ENCODE peak calls at places on chromosomes 16 and 17, in six cellular contexts. A is DND-41; V is H1; O is cardiac muscle cell; G is naive thymus-derived CD4-positive, alpha-beta T cell; K is mammary epithelial cell. J is an unnamed sample. For H3K9me3, the result is how much of the 10 kb centered on the place peaks cover.

GRCh38 chr16:88531346-88531745 is 38.9 kb upstream of the ZC3H18 start:
- DNase-seq in G (no peak), O (no peak), V (no peak), A (no peak), K (no peak), J (no peak)

GRCh38 chr17:83067718-83068261 is 11.6 kb upstream of the METRNL start:
- DNase-seq in O (peak), G (no peak), K (no peak), V (no peak), A (no peak), J (peak)

GRCh38 chr17:32684087-32684828 is 192.7 kb downstream of the MYO1D start:
- DNase-seq in A (no peak), K (no peak), O (no peak), V (no peak), G (no peak), J (no peak)

GRCh38 chr17:11331790-11332526 is 90.9 kb downstream of the SHISA6 start:
- DNase-seq in V (no peak), K (no peak), G (no peak), A (no peak), O (no peak), J (no peak)

GRCh38 chr16:89696598-89697128 is 4.8 kb downstream of the SPATA2L start:
- DNase-seq in A (no peak), K (no peak), G (no peak), O (no peak), V (no peak), J (peak)

GRCh38 chr16:66084306-66084705 is 282.2 kb upstream of the CDH5 start:
- DNase-seq in V (no peak), K (no peak), A (no peak), O (no peak), G (no peak), J (no peak)

GRCh38 chr16:4376126-4376819 is 4.6 kb downstream of the VASN start:
- DNase-seq in O (no peak), K (no peak), A (no peak), V (no peak), G (no peak), J (peak)

GRCh38 chr16:84867696-84868095 is 47.9 kb downstream of the CRISPLD2 start:
- DNase-seq in K (no peak), G (no peak), A (no peak), V (no peak), O (no peak), J (no peak)

GRCh38 chr16:21637032-21637968 is 15.1 kb downstream of the IGSF6 start:
- DNase-seq in G (no peak), V (no peak), K (no peak), A (no peak), O (no peak), J (no peak)
- H3K9me3 ChIP-seq in G (under half), V (under half), K (under half), A (under half), O (under half), J (under half)

DNA sequence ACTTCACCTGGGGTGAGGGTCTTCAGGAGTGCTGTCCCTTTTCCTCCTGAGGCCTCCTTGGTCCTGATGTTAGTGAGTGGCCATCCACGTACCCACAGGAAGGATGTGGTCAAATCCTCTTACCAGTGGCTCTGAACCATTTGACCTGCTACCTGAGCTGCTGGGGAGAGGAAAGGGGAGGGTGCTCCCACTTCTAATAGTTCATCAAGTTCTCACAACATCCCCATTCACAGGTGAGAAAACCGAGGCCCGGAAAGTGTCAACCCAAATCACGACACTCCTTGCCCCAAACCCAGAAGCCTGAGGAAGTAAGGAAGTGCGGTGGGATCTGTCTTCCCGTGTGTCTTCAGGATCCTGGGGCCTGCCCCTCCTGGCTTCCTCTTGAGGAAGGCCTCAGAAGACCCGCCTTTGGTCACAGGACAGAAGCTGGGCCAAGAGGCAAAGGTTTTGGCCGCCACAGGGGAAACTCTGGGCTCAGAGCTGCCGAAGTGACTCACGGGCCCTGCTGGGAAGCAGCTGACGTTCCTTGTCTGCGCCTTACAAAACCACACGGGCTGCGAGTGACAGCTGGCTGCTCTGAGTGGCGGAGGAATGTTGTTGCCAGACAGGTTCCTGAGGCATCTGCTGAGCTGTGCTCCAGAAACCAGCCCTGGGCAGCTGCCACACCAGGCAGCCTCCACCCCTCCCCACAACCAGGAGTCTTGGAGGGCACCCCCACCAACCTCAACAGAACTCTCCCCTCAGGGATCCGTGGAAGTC is 13.9 kb upstream of the KIFC3 start:
- DNase-seq in A (peak), G (no peak), O (peak), V (no peak), K (peak), J (peak)
- H3K27ac ChIP-seq in A (no peak), G (no peak), O (peak), V (no peak), K (peak), J (peak)

GRCh38 chr17:61317779-61318178 is 81.9 kb upstream of the TBX2 start:
- DNase-seq in V (no peak), K (no peak), O (no peak), A (no peak), G (no peak), J (no peak)

GRCh38 chr17:61313515-61314326 is 85.9 kb upstream of the TBX2 start:
- DNase-seq in V (no peak), G (no peak), A (no peak), O (no peak), K (no peak), J (peak)

GRCh38 chr17:61312406-61313295 is 87.0 kb upstream of the TBX2 start:
- DNase-seq in G (no peak), O (peak), K (no peak), V (no peak), A (no peak), J (no peak)

GRCh38 chr17:61316633-61317032 is 83.0 kb upstream of the TBX2 start:
- DNase-seq in O (no peak), K (no peak), A (no peak), G (no peak), V (no peak), J (no peak)

DNA sequence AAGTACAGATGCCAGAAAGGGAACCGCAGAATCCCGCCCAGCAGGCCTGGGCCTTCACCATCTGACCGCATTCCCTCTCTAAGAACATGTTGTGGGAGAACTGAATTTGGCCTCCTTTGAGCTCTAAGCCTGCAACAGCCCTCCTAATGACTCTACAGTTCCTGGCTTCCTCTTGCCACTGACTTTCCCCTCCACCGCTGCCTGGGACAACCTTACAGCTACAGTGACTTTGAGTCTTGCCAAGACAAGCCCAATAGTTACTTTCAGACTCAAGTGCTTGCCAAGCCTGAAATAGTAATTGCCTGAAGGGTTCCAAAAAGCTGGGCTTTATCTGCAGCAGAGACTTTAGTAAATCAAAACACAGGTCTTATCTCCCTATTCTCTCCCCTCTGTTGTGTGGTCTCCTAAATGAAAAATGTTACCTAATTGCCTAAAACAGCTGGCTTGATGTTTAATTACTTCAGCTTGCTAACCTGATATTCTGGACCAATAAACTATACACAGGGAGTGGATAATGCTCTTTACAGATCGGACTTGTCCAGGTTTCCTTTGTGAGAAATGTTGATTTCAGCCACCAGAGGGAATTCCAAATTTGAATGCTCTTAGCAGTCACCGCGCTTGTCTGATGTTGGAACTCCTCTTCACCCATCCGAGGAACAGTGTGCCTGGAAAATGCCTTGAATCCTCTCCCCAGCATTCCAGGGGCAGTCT is 85.1 kb upstream of the TBX2 start:
- DNase-seq in O (peak), G (no peak), A (no peak), V (no peak), K (peak), J (peak)
- H3K9me3 ChIP-seq in O (under half), G (under half), A (under half), V (under half), K (under half), J (under half)

GRCh38 chr17:7262192-7263070 is at the start of gene CLDN7:
- DNase-seq in K (no peak), A (no peak), G (no peak), V (peak), O (no peak), J (no peak)
- H3K27ac ChIP-seq in K (peak), A (no peak), G (peak), V (peak), O (no peak), J (no peak)

GRCh38 chr16:5938607-5939006 is 841.0 kb upstream of the EEF2KMT start:
- DNase-seq in O (no peak), K (no peak), A (no peak), G (no peak), V (no peak), J (no peak)
- H3K9me3 ChIP-seq in O (under half), K (under half), A (under half), G (under half), V (under half), J (under half)

J was measured in right cardiac atrium.